ENCODE peak calls at places on chromosomes 4 and X, in seven cellular contexts. J is ovary; C is GM23248; B is OCI-LY7; N is right cardiac atrium; Y is stomach; X is CD4-positive, alpha-beta memory T cell. O is an unnamed sample.

GRCh38 chrX:72465882-72466281 is 106.8 kb downstream of the HDAC8 start:
- DNase-seq in J (no peak), B (no peak), Y (no peak), N (no peak), X (no peak), C (no peak), O (no peak)

GRCh38 chrX:153537080-153537479 is 19.6 kb downstream of the ATP2B3 start:
- DNase-seq in X (no peak), J (no peak), B (no peak), Y (no peak), C (no peak), N (no peak), O (no peak)

GRCh38 chr4:30617836-30618235 is 102.3 kb upstream of the PCDH7 start:
- DNase-seq in B (no peak), Y (no peak), J (no peak), N (no peak), X (no peak), C (no peak), O (no peak)

GRCh38 chr4:161546902-161547301 is 616.9 kb downstream of the FSTL5 start:
- DNase-seq in N (no peak), J (no peak), Y (no peak), C (no peak), B (no peak), X (no peak), O (no peak)

GRCh38 chr4:1375761-1376322 is 28.8 kb downstream of the UVSSA start:
- DNase-seq in X (no peak), C (no peak), N (no peak), B (no peak), Y (no peak), J (peak; percentile 20), O (peak; percentile 32)

GRCh38 chr4:83753260-83753659 is 217.4 kb downstream of the GPAT3 start:
- DNase-seq in C (no peak), X (no peak), Y (no peak), N (no peak), B (no peak), J (no peak), O (no peak)

GRCh38 chrX:22424141-22424915 is 151.6 kb downstream of the CBLL2 start:
- DNase-seq in N (no peak), Y (no peak), X (no peak), C (no peak), J (no peak), B (no peak), O (no peak)

GRCh38 chr4:62717144-62717543 is 1517.0 kb downstream of the ADGRL3 start:
- DNase-seq in C (no peak), B (no peak), X (no peak), J (no peak), N (no peak), Y (no peak), O (no peak)

GRCh38 chr4:38920186-38920585 is 52.6 kb downstream of the FAM114A1 start:
- DNase-seq in X (no peak), Y (no peak), B (no peak), N (no peak), J (no peak), C (peak; percentile 10), O (no peak)

GRCh38 chrX:54825716-54826428 is 18.3 kb downstream of the MAGED2 start:
- DNase-seq in X (peak; percentile 18), J (no peak), C (peak; percentile 26), B (peak; percentile 12), N (no peak), Y (no peak), O (no peak)

GRCh38 chrX:15797707-15798106 is 7.4 kb downstream of the ZRSR2 start:
- DNase-seq in Y (no peak), N (no peak), X (no peak), B (no peak), C (no peak), J (no peak), O (no peak)

GRCh38 chr4:147025042-147025441 is 79.4 kb upstream of the TTC29 start:
- DNase-seq in X (no peak), N (no peak), B (no peak), Y (no peak), J (no peak), C (no peak), O (no peak)

GRCh38 chrX:22278375-22278774 is 5.7 kb downstream of the CBLL2 start:
- DNase-seq in C (no peak), N (no peak), J (no peak), Y (no peak), B (no peak), X (no peak), O (no peak)

GRCh38 chr4:85964298-85964697 is 395.6 kb downstream of the MAPK10 start:
- DNase-seq in B (no peak), C (no peak), J (no peak), X (no peak), Y (no peak), N (no peak), O (no peak)

GRCh38 chr4:1578301-1578781 is 105.8 kb downstream of the FAM53A start:
- DNase-seq in Y (no peak), X (no peak), J (peak; percentile 55), N (peak; percentile 66), B (no peak), C (peak; percentile 39), O (peak; percentile 77)

GRCh38 chr4:38177792-38178665 is 217.8 kb downstream of the PTTG2 start:
- DNase-seq in N (peak; percentile 94), X (peak; percentile 50), B (no peak), J (peak; percentile 59), Y (peak; percentile 90), C (peak; percentile 66), O (peak; percentile 76)

GRCh38 chr4:63218837-63219236 is 1190.4 kb downstream of the TECRL start:
- DNase-seq in B (no peak), J (no peak), X (no peak), Y (no peak), C (no peak), N (no peak), O (no peak)

GRCh38 chr4:100284302-100284701 is 94.0 kb upstream of the DDIT4L start:
- DNase-seq in Y (no peak), B (no peak), X (no peak), N (no peak), J (no peak), C (no peak), O (no peak)

GRCh38 chr4:106444557-106444956 is 76.0 kb upstream of the GIMD1 start:
- DNase-seq in B (no peak), C (peak; percentile 47), N (no peak), X (no peak), J (no peak), Y (no peak), O (no peak)

GRCh38 chr4:48194986-48195773 is 61.1 kb upstream of the TXK start:
- DNase-seq in J (no peak), X (no peak), N (no peak), Y (no peak), C (no peak), B (no peak), O (no peak)

GRCh38 chr4:145487626-145488025 is 6.0 kb downstream of the SMAD1 start:
- DNase-seq in N (no peak), B (peak; percentile 87), Y (no peak), X (no peak), J (no peak), C (no peak), O (no peak)

GRCh38 chr4:138263438-138263837 is 21.3 kb upstream of the SLC7A11 start:
- DNase-seq in Y (no peak), N (no peak), B (no peak), J (no peak), X (no peak), C (peak; percentile 48), O (no peak)

GRCh38 chr4:34922325-34922724 is 1322.0 kb downstream of the ARAP2 start:
- DNase-seq in B (no peak), C (no peak), J (no peak), N (no peak), Y (no peak), X (no peak), O (no peak)

GRCh38 chr4:41575207-41575606 is 37.2 kb downstream of the LIMCH1 start:
- DNase-seq in X (no peak), C (peak; percentile 24), B (no peak), N (no peak), J (no peak), Y (no peak), O (no peak)
- H3K27ac ChIP-seq in X (no peak overlapping the region), C (no peak overlapping the region), B (no peak overlapping the region), N (no peak overlapping the region), J (no peak overlapping the region), Y (no peak overlapping the region), O (no peak overlapping the region)

DNA sequence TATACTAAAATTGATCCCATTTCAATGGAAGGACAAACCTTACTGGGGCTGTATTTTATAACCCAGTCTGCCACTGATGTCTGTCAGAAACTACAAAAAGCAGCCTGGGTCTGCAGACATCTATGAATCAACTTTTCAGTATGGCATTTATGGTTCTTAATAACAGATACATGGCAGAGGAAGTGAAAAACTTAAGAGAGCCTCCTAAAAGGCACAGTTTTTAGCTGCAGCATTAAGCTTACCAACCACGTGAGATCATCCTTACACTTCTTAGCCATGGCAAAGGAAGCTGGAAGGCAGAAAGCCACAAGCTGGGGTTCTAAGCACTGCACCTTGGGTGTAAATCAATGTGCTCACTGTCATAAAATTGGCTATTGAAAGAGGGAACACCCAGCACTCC is 16.6 kb upstream of the UGT2B17 start:
- DNase-seq in Y (no peak), B (no peak), J (no peak), C (no peak), X (no peak), N (no peak), O (no peak)
- H3K27ac ChIP-seq in Y (no peak overlapping the region), B (no peak overlapping the region), J (no peak overlapping the region), C (no peak overlapping the region), X (no peak overlapping the region), N (no peak overlapping the region), O (no peak overlapping the region)

DNA sequence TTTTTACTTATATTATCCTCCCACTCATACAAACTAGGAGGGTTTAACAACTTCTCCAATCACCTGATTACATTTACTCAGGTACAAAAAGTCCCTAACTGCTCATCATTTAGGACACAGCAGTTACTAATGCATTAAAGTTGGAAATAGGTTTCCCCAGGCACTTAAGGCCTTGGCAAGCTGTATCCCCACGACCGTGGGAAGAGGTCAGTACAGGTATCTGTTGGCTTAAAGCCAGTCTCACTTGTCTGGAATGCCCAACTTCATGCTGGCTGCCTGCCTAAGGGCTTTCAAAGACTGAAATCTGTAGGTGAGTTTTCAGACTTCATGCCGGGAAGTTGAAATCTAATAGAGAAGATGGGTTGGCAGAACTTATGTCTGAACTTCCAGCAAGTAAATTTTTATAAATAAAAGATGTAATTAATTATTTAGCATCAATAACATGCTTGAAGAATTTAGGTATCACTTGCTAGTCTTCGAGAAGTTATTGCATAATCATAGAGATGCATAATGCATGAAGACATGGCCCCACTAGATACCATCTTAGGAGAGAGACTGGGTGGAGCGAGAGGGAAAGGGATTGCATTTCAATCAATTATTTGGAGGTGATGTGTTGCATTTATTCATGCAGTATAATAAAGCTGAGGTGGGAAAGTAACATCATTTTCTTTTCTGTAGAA is 54.2 kb downstream of the SCD5 start:
- DNase-seq in C (peak; percentile 29), B (no peak), N (no peak), J (no peak), Y (peak; percentile 82), X (no peak), O (no peak)
- H3K27ac ChIP-seq in C (peak overlapping the region; percentile 70), B (no peak overlapping the region), N (no peak overlapping the region), J (no peak overlapping the region), Y (no peak overlapping the region), X (no peak overlapping the region), O (no peak overlapping the region)

DNA sequence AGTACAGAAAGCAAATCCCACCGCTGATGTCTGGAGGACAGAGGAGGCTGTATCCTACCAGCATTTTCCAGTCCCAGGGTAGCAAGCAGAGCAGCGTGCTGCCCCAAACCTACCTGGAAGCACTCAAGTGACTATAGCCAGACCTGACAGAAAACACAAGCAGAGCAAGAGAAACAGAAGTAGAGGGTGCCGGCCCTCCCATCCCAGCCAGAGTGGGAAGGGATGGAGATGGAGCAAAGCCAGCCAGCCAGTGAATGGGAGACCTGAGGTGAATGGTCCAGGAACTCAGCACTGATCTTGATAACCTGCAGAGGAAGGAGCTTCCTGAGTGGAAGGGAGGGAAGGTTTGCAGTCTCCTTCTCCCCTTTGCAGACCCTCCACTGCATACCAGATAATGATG is 185.2 kb downstream of the MAML3 start:
- DNase-seq in J (no peak), Y (no peak), X (no peak), B (no peak), N (no peak), C (no peak), O (no peak)
- H3K27ac ChIP-seq in J (peak overlapping the region; percentile 49), Y (no peak overlapping the region), X (no peak overlapping the region), B (no peak overlapping the region), N (no peak overlapping the region), C (no peak overlapping the region), O (no peak overlapping the region)

O was measured in aorta.